ENCODE peak calls at places on chromosomes 5 and 9, in seven cellular contexts. C is iPS-NIHi11; Z is activated T-helper 1 cell treated with anti-CD3 and anti-CD28 coated beads, Interleukin-12 subunit alpha, Interleukin-12 subunit beta, Interleukin-2, Interleukin-4 antibody, amounts not matched to agents 30 ng/mL and 10 ng/mL and 1 ng/mL, durations not matched to agents 14 hours and 24 hours and 36 hours; A is GM04504; M is AG08395; E is cardiac muscle cell; S is NCI-H345. O is an unnamed sample.

GRCh38 chr5:41193462-41194166 is 19.7 kb downstream of the C6 start:
- DNase-seq in Z (no peak), E (peak; percentile 100), S (no peak), C (no peak), A (no peak), M (no peak), O (no peak)

GRCh38 chr5:65247594-65247993 is 234.1 kb downstream of the ADAMTS6 start:
- DNase-seq in E (no peak), A (no peak), S (no peak), M (no peak), Z (no peak), C (no peak), O (no peak)

GRCh38 chr5:10695055-10695649 is 65.9 kb downstream of the DAP start:
- DNase-seq in Z (no peak), E (peak; percentile 74), C (peak; percentile 81), S (peak; percentile 60), M (peak; percentile 82), A (peak; percentile 51), O (peak; percentile 64)

GRCh38 chr5:14665949-14666741 is 1.6 kb downstream of the OTULIN start:
- DNase-seq in Z (no peak), C (no peak), S (no peak), E (no peak), A (no peak), M (peak; percentile 23), O (peak; percentile 40)

GRCh38 chr9:37839491-37840461 is 39.2 kb downstream of the DCAF10 start:
- DNase-seq in M (no peak), C (no peak), S (no peak), Z (no peak), A (no peak), E (peak; percentile 61), O (no peak)

GRCh38 chr5:159156839-159157238 is 52.5 kb downstream of the RNF145 start:
- DNase-seq in A (peak; percentile 56), Z (peak; percentile 25), S (peak; percentile 76), M (peak; percentile 81), E (peak; percentile 83), C (peak; percentile 72), O (peak; percentile 75)

GRCh38 chr5:94432499-94432898 is 185.9 kb downstream of the KIAA0825 start:
- DNase-seq in A (peak; percentile 36), Z (no peak), S (no peak), C (no peak), E (peak; percentile 78), M (peak; percentile 34), O (no peak)

GRCh38 chr5:68755293-68755692 is 338.5 kb upstream of the SLC30A5 start:
- DNase-seq in S (no peak), E (no peak), Z (no peak), C (no peak), A (no peak), M (no peak), O (no peak)

GRCh38 chr5:54524082-54524481 is 6.5 kb downstream of the SNX18 start:
- DNase-seq in C (no peak), Z (no peak), E (no peak), S (no peak), A (no peak), M (no peak), O (no peak)

O was measured in KBM-7.